ENCODE peak calls at places on chromosomes 2 and 18, in seven cellular contexts. L is mesendoderm; Y is HTR-8/SVneo; R is neuronal stem cell; M is NCI-H2029; Q is stimulated activated CD4-positive, alpha-beta T cell treated with anti-CD3 and anti-CD28 coated beads, Interleukin-1b, Interleukin-23, amount 100 ng/mL, for 24 hours; Z is NCI-H446. B is an unnamed sample.

GRCh38 chr18:79588131-79588635 is 91.4 kb upstream of the CTDP1 start:
- DNase-seq in Q (no peak), R (no peak), Y (no peak), M (no peak), Z (no peak), L (no peak), B (no peak)

GRCh38 chr18:3901042-3901441 is 451.1 kb downstream of the TGIF1 start:
- DNase-seq in L (no peak), Y (no peak), M (no peak), Q (no peak), R (no peak), Z (no peak), B (no peak)

GRCh38 chr2:203706403-203706802 is at the start of gene CD28:
- DNase-seq in M (no peak), R (no peak), Y (no peak), L (no peak), Q (peak), Z (no peak), B (no peak)

GRCh38 chr18:76323891-76324290 is 171.2 kb downstream of the ZNF516 start:
- DNase-seq in L (peak), Y (no peak), R (no peak), Z (no peak), M (no peak), Q (no peak), B (no peak)

GRCh38 chr18:70448588-70448987 is 159.7 kb downstream of the SOCS6 start:
- DNase-seq in L (no peak), M (no peak), R (no peak), Q (no peak), Y (no peak), Z (no peak), B (no peak)

GRCh38 chr2:134462791-134463725 is 209.2 kb downstream of the MGAT5 start:
- DNase-seq in L (no peak), Y (no peak), Z (no peak), R (no peak), Q (no peak), M (no peak), B (no peak)

GRCh38 chr2:9914384-9915065 is 37.0 kb upstream of the GRHL1 start:
- DNase-seq in L (peak), Z (peak), M (no peak), Q (peak), R (no peak), Y (peak), B (peak)

GRCh38 chr18:44771957-44772917 is 91.5 kb downstream of the SETBP1 start:
- DNase-seq in M (no peak), Z (no peak), Y (no peak), R (no peak), Q (no peak), L (no peak), B (peak)

GRCh38 chr2:163735692-163736432 is at the start of gene FIGN:
- DNase-seq in R (peak), L (peak), Q (no peak), M (peak), Y (peak), Z (peak), B (peak)

GRCh38 chr2:47334356-47335136 is 68.4 kb upstream of the MSH2 start:
- DNase-seq in Q (no peak), M (no peak), R (peak), Y (no peak), Z (no peak), L (peak), B (peak)

GRCh38 chr2:50347355-50348044 is 684.4 kb downstream of the NRXN1 start:
- DNase-seq in L (peak), Y (no peak), R (peak), M (no peak), Q (no peak), Z (no peak), B (no peak)